ENCODE peak calls at places on chromosomes 4 and X, in four cellular contexts. O is hypothalamus, X is hepatocyte, T is mesenchymal stem cell. W is an unnamed sample.

GRCh38 chr4:24601121-24601520 is 16.8 kb upstream of the DHX15 start:
- DNase-seq in O (no peak), X (no peak), T (no peak), W (no peak)

GRCh38 chrX:77949840-77950239 is 19.6 kb downstream of the PGAM4 start:
- DNase-seq in O (no peak), X (no peak), T (no peak), W (no peak)

GRCh38 chrX:109448539-109448938 is 33.3 kb downstream of the GUCY2F start:
- DNase-seq in T (no peak), O (peak; percentile 0), X (peak; percentile 68), W (no peak)

GRCh38 chr4:106343865-106344264 is 24.7 kb downstream of the GIMD1 start:
- DNase-seq in X (no peak), T (no peak), O (no peak), W (no peak)

GRCh38 chrX:48487362-48487785 is 11.4 kb downstream of the FTSJ1 start:
- DNase-seq in O (no peak), X (no peak), T (peak; percentile 99), W (no peak)

GRCh38 chr4:2500547-2500946 is 31.6 kb downstream of the RNF4 start:
- DNase-seq in X (no peak), O (no peak), T (no peak), W (no peak)

GRCh38 chr4:54065282-54066087 is 1.1 kb upstream of the CHIC2 start:
- DNase-seq in T (peak; percentile 54), X (no peak), O (no peak), W (no peak)

GRCh38 chr4:47719576-47719975 is 118.3 kb downstream of the CORIN start:
- DNase-seq in X (no peak), T (no peak), O (no peak), W (no peak)

GRCh38 chrX:15594371-15594770 is 6.4 kb downstream of the ACE2 start:
- DNase-seq in O (no peak), X (peak; percentile 22), T (no peak), W (peak; percentile 22)

GRCh38 chrX:129653985-129654651 is 638 bp downstream of the APLN start:
- DNase-seq in X (peak; percentile 34), O (no peak), T (peak; percentile 28), W (peak; percentile 62)

GRCh38 chr4:86221076-86221475 is 138.8 kb downstream of the MAPK10 start:
- DNase-seq in X (no peak), T (no peak), O (no peak), W (no peak)

GRCh38 chrX:34528081-34528480 is 129.0 kb downstream of the TMEM47 start:
- DNase-seq in T (no peak), O (no peak), X (no peak), W (no peak)

GRCh38 chr4:158649111-158649680 is 22.5 kb downstream of the C4orf46 start:
- DNase-seq in X (no peak), T (no peak), O (no peak), W (no peak)

GRCh38 chr4:109818268-109818667 is 2.7 kb downstream of the GAR1 start:
- DNase-seq in O (no peak), T (no peak), X (no peak), W (no peak)

GRCh38 chrX:41922694-41923171 is 621 bp downstream of the CASK start:
- DNase-seq in O (no peak), T (peak; percentile 33), X (peak; percentile 57), W (peak; percentile 17)

GRCh38 chr4:34289489-34289888 is 1954.8 kb downstream of the ARAP2 start:
- DNase-seq in X (no peak), O (no peak), T (no peak), W (no peak)

GRCh38 chr4:25172964-25173917 is 13.0 kb upstream of the SEPSECS start:
- DNase-seq in X (peak; percentile 62), T (peak; percentile 98), O (no peak), W (no peak)

W was measured in HEK293T.